ENCODE peak calls at places on chromosomes 5 and 9, in six cellular contexts. One of them, this sample, is unnamed.

GRCh38 chr5:160064441-160064840 is 54.8 kb downstream of the PWWP2A start:
- DNase-seq in WTC11: no peak
- DNase-seq in A549: no peak
- DNase-seq in H1: no peak
- DNase-seq in endothelial cell of umbilical vein: no peak
- DNase-seq in K562: no peak
- DNase-seq in this sample: no peak

GRCh38 chr5:68711311-68712200 is 382.3 kb upstream of the SLC30A5 start:
- DNase-seq in WTC11: no peak
- DNase-seq in K562: no peak
- DNase-seq in H1: no peak
- DNase-seq in endothelial cell of umbilical vein: no peak
- DNase-seq in A549: no peak
- DNase-seq in this sample: no peak

GRCh38 chr5:143037708-143038107 is 267.5 kb downstream of the ARHGAP26 start:
- DNase-seq in A549: no peak
- DNase-seq in H1: no peak
- DNase-seq in endothelial cell of umbilical vein: no peak
- DNase-seq in WTC11: no peak
- DNase-seq in K562: no peak
- DNase-seq in this sample: no peak

GRCh38 chr9:134208310-134208841 is 44.0 kb upstream of the RNU6ATAC start:
- DNase-seq in WTC11: no peak
- DNase-seq in H1: no peak
- DNase-seq in K562: no peak
- DNase-seq in A549: no peak
- DNase-seq in endothelial cell of umbilical vein: no peak
- DNase-seq in this sample: no peak

GRCh38 chr5:103896593-103896992 is 334.0 kb upstream of the NUDT12 start:
- DNase-seq in endothelial cell of umbilical vein: no peak
- DNase-seq in WTC11: no peak
- DNase-seq in H1: no peak
- DNase-seq in A549: no peak
- DNase-seq in K562: no peak
- DNase-seq in this sample: no peak

GRCh38 chr9:137318976-137319375 is 16.9 kb upstream of the NRARP start:
- DNase-seq in WTC11: peak
- DNase-seq in A549: peak
- DNase-seq in endothelial cell of umbilical vein: no peak
- DNase-seq in K562: peak
- DNase-seq in H1: no peak
- DNase-seq in this sample: no peak

GRCh38 chr9:38423939-38424843 is at the start of gene IGFBPL1:
- DNase-seq in K562: no peak
- DNase-seq in A549: peak
- DNase-seq in WTC11: peak
- DNase-seq in H1: no peak
- DNase-seq in endothelial cell of umbilical vein: peak
- DNase-seq in this sample: no peak

GRCh38 chr5:83540105-83540504 is 68.6 kb downstream of the VCAN start:
- DNase-seq in K562: no peak
- DNase-seq in H1: no peak
- DNase-seq in WTC11: no peak
- DNase-seq in A549: no peak
- DNase-seq in endothelial cell of umbilical vein: no peak
- DNase-seq in this sample: no peak

GRCh38 chr9:124291801-124292396 is 34.1 kb downstream of the NEK6 start:
- DNase-seq in A549: no peak
- DNase-seq in H1: no peak
- DNase-seq in K562: no peak
- DNase-seq in endothelial cell of umbilical vein: no peak
- DNase-seq in WTC11: no peak
- DNase-seq in this sample: peak

GRCh38 chr5:84274585-84275468 is 109.9 kb downstream of the EDIL3 start:
- DNase-seq in H1: no peak
- DNase-seq in WTC11: peak
- DNase-seq in endothelial cell of umbilical vein: peak
- DNase-seq in K562: no peak
- DNase-seq in A549: peak
- DNase-seq in this sample: peak

GRCh38 chr9:89531766-89532165 is 33.9 kb upstream of the SEMA4D start:
- DNase-seq in H1: no peak
- DNase-seq in WTC11: no peak
- DNase-seq in K562: no peak
- DNase-seq in A549: no peak
- DNase-seq in endothelial cell of umbilical vein: no peak
- DNase-seq in this sample: no peak
- TF ChIP-seq JUN in H1: no peak
- TF ChIP-seq JUN in WTC11: no peak
- TF ChIP-seq JUN in K562: no peak
- TF ChIP-seq JUN in A549: no peak
- TF ChIP-seq JUN in endothelial cell of umbilical vein: no peak
- TF ChIP-seq JUN in this sample: no peak

GRCh38 chr9:129166962-129167557 is 11.0 kb downstream of the IER5L start:
- DNase-seq in endothelial cell of umbilical vein: peak
- DNase-seq in A549: peak
- DNase-seq in WTC11: peak
- DNase-seq in K562: peak
- DNase-seq in H1: no peak
- DNase-seq in this sample: peak
- TF ChIP-seq JUN in endothelial cell of umbilical vein: no peak
- TF ChIP-seq JUN in A549: peak
- TF ChIP-seq JUN in WTC11: no peak
- TF ChIP-seq JUN in K562: no peak
- TF ChIP-seq JUN in H1: no peak
- TF ChIP-seq JUN in this sample: no peak

DNA sequence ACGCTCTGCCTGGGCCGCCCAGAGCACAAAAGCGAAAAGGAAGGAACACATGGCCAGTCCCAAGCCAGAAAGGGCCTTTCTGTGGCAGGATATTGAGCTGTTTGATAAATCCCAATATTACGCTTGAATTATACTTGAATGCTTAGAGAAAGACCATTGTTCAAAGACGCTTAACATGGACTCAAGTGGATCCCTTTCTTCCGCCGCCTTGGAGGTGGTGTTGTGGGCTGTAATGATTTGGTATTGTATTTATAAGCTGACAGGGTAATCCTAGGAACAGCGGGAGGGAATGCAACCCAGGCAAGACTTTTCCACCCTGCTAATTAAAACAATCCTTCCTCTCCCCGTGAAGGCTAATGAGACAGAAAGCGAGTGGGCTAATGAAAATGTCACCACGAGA is 24.9 kb downstream of the CFAP77 start:
- DNase-seq in endothelial cell of umbilical vein: no peak
- DNase-seq in WTC11: no peak
- DNase-seq in K562: no peak
- DNase-seq in H1: no peak
- DNase-seq in A549: no peak
- DNase-seq in this sample: no peak
- TF ChIP-seq JUN in endothelial cell of umbilical vein: no peak
- TF ChIP-seq JUN in WTC11: no peak
- TF ChIP-seq JUN in K562: no peak
- TF ChIP-seq JUN in H1: no peak
- TF ChIP-seq JUN in A549: no peak
- TF ChIP-seq JUN in this sample: no peak

GRCh38 chr5:125075567-125075966 is 329.1 kb upstream of the ZNF608 start:
- DNase-seq in WTC11: no peak
- DNase-seq in H1: no peak
- DNase-seq in K562: no peak
- DNase-seq in endothelial cell of umbilical vein: no peak
- DNase-seq in A549: no peak
- DNase-seq in this sample: no peak
- TF ChIP-seq JUN in WTC11: no peak
- TF ChIP-seq JUN in H1: no peak
- TF ChIP-seq JUN in K562: no peak
- TF ChIP-seq JUN in endothelial cell of umbilical vein: no peak
- TF ChIP-seq JUN in A549: no peak
- TF ChIP-seq JUN in this sample: no peak

GRCh38 chr9:69073103-69073502 is 37.6 kb downstream of the FXN start:
- DNase-seq in A549: no peak
- DNase-seq in WTC11: no peak
- DNase-seq in endothelial cell of umbilical vein: no peak
- DNase-seq in K562: no peak
- DNase-seq in H1: no peak
- DNase-seq in this sample: no peak
- TF ChIP-seq JUN in A549: no peak
- TF ChIP-seq JUN in WTC11: no peak
- TF ChIP-seq JUN in endothelial cell of umbilical vein: no peak
- TF ChIP-seq JUN in K562: no peak
- TF ChIP-seq JUN in H1: no peak
- TF ChIP-seq JUN in this sample: no peak

GRCh38 chr9:76206821-76207220 is 187.4 kb downstream of the RFK start:
- DNase-seq in H1: no peak
- DNase-seq in A549: no peak
- DNase-seq in WTC11: no peak
- DNase-seq in endothelial cell of umbilical vein: no peak
- DNase-seq in K562: no peak
- DNase-seq in this sample: no peak
- TF ChIP-seq JUN in H1: no peak
- TF ChIP-seq JUN in A549: no peak
- TF ChIP-seq JUN in WTC11: no peak
- TF ChIP-seq JUN in endothelial cell of umbilical vein: no peak
- TF ChIP-seq JUN in K562: no peak
- TF ChIP-seq JUN in this sample: no peak

GRCh38 chr9:3855601-3856328 is 330.0 kb upstream of the RFX3 start:
- DNase-seq in A549: no peak
- DNase-seq in WTC11: no peak
- DNase-seq in K562: no peak
- DNase-seq in H1: no peak
- DNase-seq in endothelial cell of umbilical vein: no peak
- DNase-seq in this sample: no peak

GRCh38 chr9:3856592-3856991 is 330.8 kb upstream of the RFX3 start:
- DNase-seq in K562: no peak
- DNase-seq in endothelial cell of umbilical vein: no peak
- DNase-seq in A549: no peak
- DNase-seq in WTC11: no peak
- DNase-seq in H1: no peak
- DNase-seq in this sample: no peak

GRCh38 chr9:3852545-3852944 is 326.7 kb upstream of the RFX3 start:
- DNase-seq in H1: no peak
- DNase-seq in endothelial cell of umbilical vein: no peak
- DNase-seq in K562: no peak
- DNase-seq in WTC11: no peak
- DNase-seq in A549: no peak
- DNase-seq in this sample: no peak

GRCh38 chr9:3858961-3859360 is 333.2 kb upstream of the RFX3 start:
- DNase-seq in K562: no peak
- DNase-seq in WTC11: no peak
- DNase-seq in endothelial cell of umbilical vein: no peak
- DNase-seq in H1: no peak
- DNase-seq in A549: peak
- DNase-seq in this sample: no peak

GRCh38 chr9:3857673-3858072 is 331.9 kb upstream of the RFX3 start:
- DNase-seq in K562: no peak
- DNase-seq in endothelial cell of umbilical vein: no peak
- DNase-seq in H1: no peak
- DNase-seq in A549: no peak
- DNase-seq in WTC11: no peak
- DNase-seq in this sample: no peak
- TF ChIP-seq JUN in K562: no peak
- TF ChIP-seq JUN in endothelial cell of umbilical vein: no peak
- TF ChIP-seq JUN in H1: no peak
- TF ChIP-seq JUN in A549: no peak
- TF ChIP-seq JUN in WTC11: no peak
- TF ChIP-seq JUN in this sample: no peak